ENCODE peak calls at places on chromosomes 2 and 18, in ten cellular contexts. M is A673, W is heart left ventricle, F is lower lobe of right lung, H is HL-60, Q is fibroblast of pulmonary artery, D is left ventricle myocardium inferior, J is GM12865, N is tibial artery, T is breast epithelium. I is an unnamed sample.

GRCh38 chr2:16081316-16082200 is 141.2 kb downstream of the MYCN start:
- DNase-seq in M (no peak), W (no peak), D (no peak), Q (no peak), T (no peak), N (no peak), H (no peak), F (no peak), J (no peak), I (no peak)

GRCh38 chr2:240925191-240925575 is 19.0 kb downstream of the CROCC2 start:
- DNase-seq in H (no peak), Q (no peak), J (peak), M (no peak), W (peak), D (peak), T (no peak), N (peak), F (no peak), I (no peak)

GRCh38 chr18:31658670-31659573 is 25.5 kb downstream of the B4GALT6 start:
- DNase-seq in N (no peak), T (no peak), H (no peak), M (peak), D (no peak), J (peak), F (no peak), W (no peak), Q (no peak), I (no peak)

GRCh38 chr18:24364177-24364576 is 33.4 kb downstream of the OSBPL1A start:
- DNase-seq in N (no peak), W (no peak), J (no peak), H (no peak), Q (no peak), M (no peak), F (no peak), T (no peak), D (no peak), I (no peak)

GRCh38 chr2:201768918-201769317 is 11.8 kb downstream of the ALS2 start:
- DNase-seq in F (no peak), N (no peak), T (no peak), M (no peak), D (no peak), J (no peak), Q (peak), W (no peak), H (no peak), I (peak)

GRCh38 chr2:54949431-54949830 is 100.8 kb downstream of the RTN4 start:
- DNase-seq in N (no peak), H (no peak), Q (no peak), M (no peak), J (no peak), D (no peak), F (no peak), T (no peak), W (no peak), I (peak)

GRCh38 chr18:23399067-23399466 is 54.0 kb upstream of the RIOK3 start:
- DNase-seq in J (no peak), F (no peak), D (no peak), Q (no peak), W (no peak), N (no peak), T (no peak), M (no peak), H (no peak), I (no peak)

GRCh38 chr2:219426068-219426443 is 7.9 kb downstream of the DES start:
- DNase-seq in M (no peak), W (no peak), J (no peak), Q (no peak), F (no peak), T (no peak), N (no peak), D (no peak), H (no peak), I (no peak)

GRCh38 chr18:68763082-68763481 is 34.8 kb upstream of the CCDC102B start:
- DNase-seq in J (no peak), N (no peak), H (no peak), Q (peak), T (no peak), W (no peak), D (no peak), M (peak), F (no peak), I (peak)

GRCh38 chr2:240557808-240558207 is at the start of gene ANKMY1:
- DNase-seq in T (no peak), D (peak), N (no peak), W (no peak), Q (peak), H (no peak), J (peak), M (peak), F (peak), I (peak)

GRCh38 chr18:22930089-22930713 is 2.9 kb upstream of the RBBP8 start:
- DNase-seq in D (peak), M (peak), W (peak), Q (peak), T (peak), F (peak), H (peak), N (peak), J (peak), I (peak)

GRCh38 chr2:26314243-26314642 is 31.7 kb upstream of the SELENOI start:
- DNase-seq in T (no peak), M (no peak), Q (no peak), F (no peak), N (no peak), D (no peak), H (no peak), W (no peak), J (no peak), I (no peak)

GRCh38 chr2:134167015-134167414 is 86.9 kb upstream of the MGAT5 start:
- DNase-seq in T (no peak), N (no peak), Q (no peak), W (no peak), F (no peak), D (no peak), J (no peak), M (no peak), H (no peak), I (no peak)

GRCh38 chr2:196233808-196234501 is 62.6 kb upstream of the STK17B start:
- DNase-seq in H (peak), D (no peak), T (no peak), F (no peak), J (peak), Q (no peak), W (no peak), N (no peak), M (peak), I (no peak)

GRCh38 chr2:64325852-64326577 is 127.9 kb upstream of the LGALSL start:
- DNase-seq in W (no peak), N (no peak), H (no peak), F (no peak), M (no peak), Q (no peak), J (peak), D (no peak), T (no peak), I (no peak)

GRCh38 chr18:76134631-76135030 is 360.4 kb downstream of the ZNF516 start:
- DNase-seq in F (no peak), W (no peak), H (peak), Q (no peak), D (no peak), N (no peak), M (no peak), J (no peak), T (no peak), I (no peak)

GRCh38 chr2:78065366-78065765 is 543.2 kb upstream of the LRRTM4 start:
- DNase-seq in M (peak), N (no peak), F (no peak), J (no peak), W (no peak), Q (no peak), T (no peak), D (no peak), H (no peak), I (no peak)

GRCh38 chr18:46332956-46333355 is 228.8 kb downstream of the HAUS1 start:
- DNase-seq in Q (no peak), D (no peak), F (no peak), J (no peak), W (no peak), H (peak), M (no peak), N (no peak), T (peak), I (no peak)

GRCh38 chr18:75209952-75210261 is 690 bp upstream of the TSHZ1 start:
- DNase-seq in D (no peak), N (no peak), T (no peak), M (peak), W (no peak), H (no peak), Q (no peak), J (no peak), F (no peak), I (no peak)

GRCh38 chr2:172438064-172438421 is 10.7 kb downstream of the ITGA6 start:
- DNase-seq in W (no peak), F (no peak), T (no peak), N (no peak), M (no peak), H (no peak), J (no peak), Q (no peak), D (no peak), I (no peak)

GRCh38 chr18:37249171-37249886 is 316.3 kb downstream of the CELF4 start:
- DNase-seq in D (no peak), M (no peak), T (no peak), F (no peak), H (no peak), J (no peak), N (no peak), W (no peak), Q (no peak), I (no peak)

GRCh38 chr2:8571792-8572499 is 109.9 kb upstream of the ID2 start:
- DNase-seq in T (no peak), F (no peak), Q (no peak), H (no peak), W (no peak), M (no peak), N (no peak), D (no peak), J (no peak), I (no peak)

GRCh38 chr2:128452536-128453530 is 134.2 kb upstream of the HS6ST1 start:
- DNase-seq in F (no peak), T (no peak), D (no peak), N (peak), W (no peak), J (no peak), Q (no peak), M (no peak), H (no peak), I (no peak)

GRCh38 chr2:36556847-36557246 is 41.1 kb downstream of the FEZ2 start:
- DNase-seq in T (no peak), D (no peak), W (no peak), N (no peak), M (no peak), F (no peak), J (no peak), H (no peak), Q (no peak), I (peak)

GRCh38 chr2:41950440-41950960 is 97.3 kb upstream of the PKDCC start:
- DNase-seq in H (no peak), Q (no peak), J (no peak), F (no peak), N (no peak), W (no peak), D (no peak), T (no peak), M (no peak), I (no peak)

GRCh38 chr2:37623971-37624897 is 47.2 kb downstream of the CDC42EP3 start:
- DNase-seq in T (no peak), M (peak), F (no peak), H (no peak), D (no peak), J (peak), Q (no peak), N (no peak), W (no peak), I (peak)

GRCh38 chr2:86226069-86226468 is 26.8 kb downstream of the MRPL35 start:
- DNase-seq in H (peak), Q (no peak), F (no peak), M (no peak), J (peak), D (no peak), N (no peak), W (no peak), T (no peak), I (no peak)

DNA sequence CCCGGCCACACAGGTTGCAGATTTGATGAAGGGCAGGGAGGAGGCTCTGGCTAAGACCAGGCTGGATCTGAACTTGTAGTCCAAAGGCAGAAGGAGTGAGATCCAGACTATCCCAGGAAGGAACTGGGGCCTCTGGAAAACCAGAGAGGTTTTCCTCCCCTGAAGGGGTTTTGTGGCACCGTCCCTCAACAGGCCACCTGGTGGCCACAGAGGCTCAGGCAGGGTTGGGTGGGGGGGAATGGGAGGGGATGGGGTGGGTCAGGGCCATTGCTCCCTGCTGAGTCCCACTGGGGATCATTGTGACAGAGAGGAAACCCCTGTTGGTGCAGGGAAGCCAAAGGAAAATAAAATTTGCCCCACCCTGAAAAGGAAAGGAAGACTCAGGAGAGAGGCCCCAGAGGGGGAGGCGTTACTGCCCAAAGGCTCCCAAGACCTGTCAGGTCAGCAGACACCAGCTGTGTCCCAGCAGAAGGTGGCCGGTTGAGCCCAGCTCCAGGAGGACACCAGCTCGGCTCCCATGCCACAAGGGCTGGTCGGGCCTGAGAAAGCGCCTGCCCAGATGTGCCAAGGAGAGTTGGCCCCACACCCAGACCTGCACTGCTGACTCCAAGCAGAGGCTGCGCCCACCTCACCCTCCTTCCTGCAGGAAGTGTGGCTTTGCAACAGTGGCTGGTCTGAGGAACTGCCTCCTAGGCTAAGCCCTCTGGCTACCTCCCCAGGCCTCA is 37.3 kb upstream of the PTMA start:
- DNase-seq in M (peak), H (peak), D (no peak), W (no peak), T (no peak), J (peak), F (no peak), N (no peak), Q (peak), I (no peak)
- H3K4me3 ChIP-seq in M (no peak), H (no peak), D (no peak), W (no peak), T (no peak), J (peak), F (peak), N (no peak), Q (no peak), I (no peak)

GRCh38 chr2:75136001-75136400 is 63.3 kb downstream of the TACR1 start:
- DNase-seq in M (no peak), F (no peak), H (no peak), N (no peak), W (no peak), Q (no peak), D (no peak), J (no peak), T (no peak), I (no peak)

GRCh38 chr2:75133621-75134020 is 65.7 kb downstream of the TACR1 start:
- DNase-seq in N (no peak), F (no peak), Q (no peak), M (no peak), W (no peak), T (no peak), J (no peak), D (no peak), H (no peak), I (no peak)

GRCh38 chr2:75134802-75135201 is 64.5 kb downstream of the TACR1 start:
- DNase-seq in F (no peak), M (no peak), T (no peak), W (no peak), D (no peak), N (no peak), J (no peak), Q (no peak), H (no peak), I (no peak)

GRCh38 chr2:75130171-75130570 is 69.1 kb downstream of the TACR1 start:
- DNase-seq in T (no peak), F (no peak), D (no peak), J (peak), M (peak), N (no peak), H (no peak), Q (no peak), W (no peak), I (no peak)
- TF ChIP-seq CTCF in T (no peak), F (peak), D (no peak), J (no peak), M (peak), N (no peak), H (no peak), Q (peak), W (no peak), I (no peak)

GRCh38 chr2:218395456-218395825 is 4.2 kb upstream of the CTDSP1 start:
- DNase-seq in N (peak), J (no peak), D (no peak), Q (no peak), T (no peak), F (peak), W (no peak), M (no peak), H (no peak), I (no peak)
- H3K4me3 ChIP-seq in N (peak), J (peak), D (peak), Q (peak), T (peak), F (peak), W (peak), M (peak), H (peak), I (peak)

GRCh38 chr2:132669854-132670103 is 226 bp downstream of the LYPD1 start:
- DNase-seq in J (no peak), H (no peak), W (no peak), D (no peak), M (no peak), N (no peak), Q (no peak), T (no peak), F (no peak), I (no peak)

GRCh38 chr2:132668986-132669853 is 785 bp downstream of the LYPD1 start:
- DNase-seq in T (no peak), N (no peak), M (peak), F (no peak), H (no peak), J (no peak), W (no peak), Q (peak), D (no peak), I (no peak)

GRCh38 chr2:132670104-132670960 is at the start of gene LYPD1:
- DNase-seq in N (no peak), T (no peak), Q (no peak), M (peak), W (peak), J (no peak), F (peak), D (peak), H (no peak), I (peak)

GRCh38 chr2:132667716-132668115 is 2.3 kb downstream of the LYPD1 start:
- DNase-seq in M (no peak), W (no peak), D (no peak), N (no peak), Q (no peak), J (no peak), F (no peak), T (no peak), H (no peak), I (no peak)

DNA sequence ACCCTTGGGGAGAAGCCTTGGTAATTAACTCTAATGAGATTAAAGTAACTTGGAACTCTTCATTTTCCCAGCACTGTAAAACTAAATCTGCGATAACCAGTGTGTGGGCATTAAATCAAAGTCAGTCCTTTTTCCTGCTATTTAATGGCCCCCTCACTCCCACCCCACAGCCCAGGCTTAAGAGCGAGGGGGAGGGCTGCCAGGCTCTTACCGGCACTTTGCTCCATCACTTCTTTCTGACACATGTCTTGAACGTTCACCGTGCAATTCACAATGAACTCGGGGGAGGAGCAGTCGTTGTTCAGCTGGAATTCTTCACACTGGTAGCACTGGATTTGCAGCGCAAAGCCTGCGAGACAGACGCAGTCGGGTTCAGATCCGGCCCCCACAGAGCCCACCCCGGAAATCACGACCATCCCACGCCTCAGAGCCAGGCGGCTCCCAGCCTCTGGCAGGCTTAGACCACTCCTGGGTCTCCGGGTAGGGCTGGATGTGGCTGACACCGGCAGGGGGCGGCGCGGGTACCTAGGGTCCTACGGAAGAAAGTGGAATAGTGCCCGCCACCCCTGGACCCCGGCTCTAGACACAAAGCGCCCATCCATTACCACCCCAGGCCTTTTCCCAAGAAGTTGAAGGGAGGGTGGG is 1.7 kb downstream of the LYPD1 start:
- DNase-seq in D (no peak), J (no peak), T (no peak), N (no peak), W (no peak), Q (no peak), M (peak), F (no peak), H (no peak), I (no peak)
- TF ChIP-seq CTCF in D (peak), J (no peak), T (no peak), N (no peak), W (no peak), Q (peak), M (peak), F (no peak), H (no peak), I (no peak)

DNA sequence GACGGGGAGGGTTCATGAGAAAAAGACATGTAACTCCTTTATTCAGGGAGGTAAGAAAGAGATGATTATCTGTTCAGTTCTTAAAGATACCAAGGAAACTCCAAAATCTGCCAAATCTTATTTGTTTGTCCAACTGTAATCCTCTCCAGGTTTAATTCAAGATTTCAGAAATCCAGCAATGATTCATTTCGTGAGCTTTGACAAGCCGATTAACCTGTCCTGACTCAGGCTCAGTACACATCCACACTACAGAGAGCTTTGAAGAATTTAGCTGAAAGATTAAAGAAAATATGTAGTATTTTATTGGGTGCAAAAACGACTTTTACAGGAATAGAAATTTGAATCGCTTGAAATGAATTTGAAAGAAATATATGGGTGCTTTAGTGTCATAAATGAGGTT is 1.1 kb downstream of the SPAG16 start:
- DNase-seq in J (no peak), W (no peak), M (no peak), T (no peak), D (no peak), H (no peak), F (no peak), N (no peak), Q (no peak), I (no peak)
- H3K4me3 ChIP-seq in J (no peak), W (peak), M (no peak), T (peak), D (peak), H (no peak), F (no peak), N (peak), Q (peak), I (peak)

I was measured in foreskin fibroblast.